ENCODE peak calls at places on chromosomes 6 and 20, in seven cellular contexts. E, C, D, I, X, L and Y are unnamed samples.

GRCh38 chr20:58192567-58192966 is 35.9 kb downstream of the ANKRD60 start:
- DNase-seq in E (peak), C (no peak), D (no peak), I (no peak), X (no peak), L (no peak), Y (no peak)

GRCh38 chr6:160355001-160355400 is 6.8 kb downstream of the SLC22A3 start:
- DNase-seq in E (no peak), C (no peak), D (peak), I (no peak), X (peak), L (no peak), Y (no peak)

GRCh38 chr20:52801628-52802006 is 170.5 kb upstream of the TSHZ2 start:
- DNase-seq in E (no peak), C (no peak), D (no peak), I (no peak), X (no peak), L (no peak), Y (no peak)

GRCh38 chr6:2111162-2111677 is 134.2 kb downstream of the GMDS start:
- DNase-seq in E (no peak), C (no peak), D (peak), I (no peak), X (peak), L (no peak), Y (no peak)

GRCh38 chr6:109239918-109240321 is 142.3 kb downstream of the CD164 start:
- DNase-seq in E (no peak), C (no peak), D (no peak), I (no peak), X (no peak), L (no peak), Y (no peak)

GRCh38 chr6:56868687-56869086 is 86.2 kb upstream of the BEND6 start:
- DNase-seq in E (no peak), C (no peak), D (peak), I (peak), X (peak), L (no peak), Y (no peak)

GRCh38 chr20:3043381-3043780 is at the start of gene GNRH2:
- DNase-seq in E (no peak), C (no peak), D (no peak), I (no peak), X (no peak), L (no peak), Y (no peak)

GRCh38 chr6:25883991-25884390 is 9.9 kb upstream of the SLC17A3 start:
- DNase-seq in E (no peak), C (no peak), D (peak), I (peak), X (no peak), L (no peak), Y (no peak)

GRCh38 chr20:56587307-56588108 is 41.6 kb upstream of the TFAP2C start:
- DNase-seq in E (no peak), C (no peak), D (peak), I (no peak), X (peak), L (no peak), Y (no peak)

GRCh38 chr20:23157741-23158140 is 71.6 kb upstream of the CD93 start:
- DNase-seq in E (no peak), C (no peak), D (no peak), I (no peak), X (no peak), L (no peak), Y (no peak)

GRCh38 chr20:53428997-53429396 is 164.6 kb downstream of the ZNF217 start:
- DNase-seq in E (no peak), C (no peak), D (no peak), I (no peak), X (no peak), L (no peak), Y (no peak)

GRCh38 chr6:12311106-12311505 is 20.9 kb downstream of the EDN1 start:
- DNase-seq in E (no peak), C (no peak), D (peak), I (no peak), X (peak), L (no peak), Y (no peak)

GRCh38 chr20:48892849-48893352 is 28.6 kb upstream of the ARFGEF2 start:
- DNase-seq in E (no peak), C (no peak), D (no peak), I (no peak), X (no peak), L (no peak), Y (no peak)

GRCh38 chr20:24339179-24339578 is 130.2 kb upstream of the SYNDIG1 start:
- DNase-seq in E (no peak), C (no peak), D (no peak), I (no peak), X (no peak), L (no peak), Y (no peak)

GRCh38 chr20:54525906-54526596 is 50.7 kb downstream of the DOK5 start:
- DNase-seq in E (no peak), C (no peak), D (no peak), I (no peak), X (no peak), L (no peak), Y (no peak)

GRCh38 chr6:106745396-106745795 is 116.0 kb downstream of the QRSL1 start:
- DNase-seq in E (no peak), C (no peak), D (no peak), I (no peak), X (no peak), L (no peak), Y (no peak)

GRCh38 chr20:1180949-1181348 is 3.8 kb downstream of the TMEM74B start:
- DNase-seq in E (no peak), C (no peak), D (no peak), I (no peak), X (no peak), L (no peak), Y (no peak)

GRCh38 chr6:142851601-142852000 is 93.4 kb downstream of the HIVEP2 start:
- DNase-seq in E (no peak), C (no peak), D (no peak), I (no peak), X (peak), L (no peak), Y (no peak)

GRCh38 chr6:3013486-3013885 is 13.8 kb downstream of the NQO2 start:
- DNase-seq in E (peak), C (no peak), D (peak), I (no peak), X (peak), L (peak), Y (no peak)

GRCh38 chr6:157227202-157228166 is 95.8 kb downstream of the TMEM242 start:
- DNase-seq in E (no peak), C (no peak), D (no peak), I (no peak), X (peak), L (no peak), Y (no peak)

GRCh38 chr6:52300489-52300931 is 16.0 kb upstream of the MCM3 start:
- DNase-seq in E (no peak), C (no peak), D (no peak), I (no peak), X (no peak), L (no peak), Y (no peak)

GRCh38 chr6:27866370-27867050 is 45.7 kb downstream of the OR2B2 start:
- DNase-seq in E (no peak), C (no peak), D (peak), I (no peak), X (no peak), L (no peak), Y (no peak)

GRCh38 chr6:2186516-2186915 is 58.9 kb downstream of the GMDS start:
- DNase-seq in E (no peak), C (no peak), D (no peak), I (no peak), X (no peak), L (no peak), Y (no peak)

GRCh38 chr6:115945306-115945705 is 115.4 kb downstream of the FRK start:
- DNase-seq in E (no peak), C (no peak), D (no peak), I (no peak), X (peak), L (no peak), Y (no peak)

GRCh38 chr20:63656451-63656850 is 1.7 kb upstream of the RTEL1 start:
- DNase-seq in E (no peak), C (no peak), D (no peak), I (no peak), X (no peak), L (no peak), Y (no peak)

GRCh38 chr6:31770860-31771259 is 6.3 kb downstream of the VWA7 start:
- DNase-seq in E (no peak), C (no peak), D (no peak), I (no peak), X (no peak), L (no peak), Y (no peak)

GRCh38 chr6:136288566-136289326 is 900 bp downstream of the BCLAF1 start:
- DNase-seq in E (peak), C (peak), D (peak), I (peak), X (peak), L (peak), Y (peak)

GRCh38 chr20:32510601-32511357 is 74.4 kb downstream of the NOL4L start:
- DNase-seq in E (peak), C (no peak), D (no peak), I (no peak), X (no peak), L (no peak), Y (no peak)

GRCh38 chr20:17796096-17796563 is 96.4 kb downstream of the BANF2 start:
- DNase-seq in E (no peak), C (peak), D (no peak), I (peak), X (peak), L (peak), Y (no peak)

DNA sequence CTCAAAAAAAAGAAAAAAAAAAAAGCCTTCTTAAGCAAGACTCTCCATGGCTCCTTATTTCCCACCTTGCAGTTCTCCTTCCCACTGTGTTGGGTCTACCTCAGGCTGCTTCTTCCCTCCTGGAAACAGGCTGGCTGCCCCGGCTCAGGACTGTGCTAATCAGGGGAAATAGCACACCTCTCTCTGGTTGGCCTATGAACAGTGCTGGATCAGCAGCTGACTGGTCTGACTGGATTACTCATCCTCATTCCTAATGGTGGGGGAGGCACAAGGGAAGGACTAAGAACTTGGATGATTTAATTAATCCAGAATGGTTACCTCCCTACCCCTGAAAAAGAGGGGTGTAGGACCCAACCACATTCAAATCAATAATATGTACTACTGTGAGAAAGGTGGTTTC is 3.9 kb upstream of the SRSF3 start:
- DNase-seq in E (no peak), C (peak), D (no peak), I (no peak), X (peak), L (no peak), Y (no peak)
- TF ChIP-seq CTCF in E (no peak), C (no peak), D (no peak), I (no peak), X (no peak), L (no peak), Y (no peak)

DNA sequence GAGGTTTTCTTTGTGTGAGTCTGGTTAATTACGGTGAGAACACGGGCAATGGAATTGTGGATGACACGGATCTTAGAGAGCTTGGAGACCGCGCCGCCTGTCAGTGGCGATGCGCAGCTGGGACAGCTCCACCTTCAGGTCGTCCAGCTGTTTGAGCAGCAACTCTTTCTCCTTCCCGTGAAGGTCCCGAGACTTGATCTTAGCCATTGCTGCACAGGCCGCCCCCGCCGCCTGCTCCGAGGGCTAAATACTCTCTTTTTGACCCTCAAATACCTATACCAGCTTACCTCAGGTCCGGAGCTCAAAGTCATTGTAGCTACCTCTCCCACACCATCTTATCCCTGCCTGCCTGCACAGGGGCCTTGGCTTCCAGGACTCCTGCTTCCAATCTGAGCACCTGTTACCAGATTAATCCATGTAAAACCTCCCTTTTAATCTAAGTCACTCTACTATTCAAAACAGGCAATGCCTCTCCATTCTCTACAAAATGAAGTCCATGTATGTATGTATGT is 100.2 kb downstream of the PREP start:
- DNase-seq in E (no peak), C (no peak), D (no peak), I (no peak), X (peak), L (no peak), Y (no peak)
- TF ChIP-seq CTCF in E (no peak), C (no peak), D (no peak), I (peak), X (peak), L (no peak), Y (no peak)

GRCh38 chr6:134119481-134119880 is 67.1 kb upstream of the SLC2A12 start:
- DNase-seq in E (no peak), C (no peak), D (no peak), I (no peak), X (no peak), L (no peak), Y (no peak)
- TF ChIP-seq CTCF in E (no peak), C (no peak), D (no peak), I (no peak), X (no peak), L (no peak), Y (no peak)

DNA sequence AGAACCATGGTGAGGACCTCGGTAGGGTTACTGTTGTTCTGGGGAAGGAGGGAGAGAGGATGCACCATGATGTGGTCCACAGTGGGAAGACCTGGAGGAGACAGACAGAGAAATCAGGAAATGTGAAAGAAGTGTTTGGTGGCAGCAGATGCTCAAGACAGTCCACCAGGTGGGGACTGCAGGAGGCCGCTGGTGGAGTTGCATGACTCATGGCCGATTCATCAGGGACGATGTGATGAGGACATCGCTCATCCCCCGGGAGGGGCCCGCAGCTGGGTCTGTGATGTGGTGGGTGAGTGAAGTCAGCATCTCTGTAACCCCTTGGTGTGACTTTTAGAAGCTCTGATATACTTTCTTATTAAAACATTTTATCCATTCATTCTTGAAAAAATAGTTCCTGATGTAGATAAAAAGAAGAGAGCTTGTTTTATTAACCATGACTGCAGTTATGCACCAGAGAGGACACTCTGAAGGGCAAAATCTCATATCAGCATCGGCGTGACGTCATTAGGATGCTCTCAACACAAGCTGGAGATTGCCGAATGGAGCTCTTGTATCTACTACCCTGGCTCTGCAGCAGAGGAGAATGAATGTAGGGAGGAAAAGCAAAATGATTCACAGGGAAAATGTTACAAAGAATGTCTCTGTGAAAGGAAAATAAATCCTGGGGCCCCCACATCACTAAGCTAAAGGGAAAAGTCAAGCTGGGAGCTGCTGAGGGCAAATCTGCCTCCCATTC is 71.2 kb downstream of the RAMACL start:
- DNase-seq in E (no peak), C (no peak), D (peak), I (peak), X (peak), L (no peak), Y (no peak)
- TF ChIP-seq CTCF in E (no peak), C (no peak), D (no peak), I (peak), X (peak), L (no peak), Y (no peak)

GRCh38 chr6:11313207-11313606 is 80.7 kb upstream of the NEDD9 start:
- DNase-seq in E (no peak), C (no peak), D (no peak), I (no peak), X (no peak), L (no peak), Y (no peak)

GRCh38 chr6:11307226-11307625 is 74.8 kb upstream of the NEDD9 start:
- DNase-seq in E (no peak), C (no peak), D (no peak), I (no peak), X (no peak), L (no peak), Y (no peak)

GRCh38 chr6:11304946-11305345 is 72.5 kb upstream of the NEDD9 start:
- DNase-seq in E (no peak), C (no peak), D (no peak), I (no peak), X (no peak), L (no peak), Y (no peak)

GRCh38 chr6:11311970-11312369 is 79.5 kb upstream of the NEDD9 start:
- DNase-seq in E (no peak), C (no peak), D (no peak), I (no peak), X (no peak), L (no peak), Y (no peak)

DNA sequence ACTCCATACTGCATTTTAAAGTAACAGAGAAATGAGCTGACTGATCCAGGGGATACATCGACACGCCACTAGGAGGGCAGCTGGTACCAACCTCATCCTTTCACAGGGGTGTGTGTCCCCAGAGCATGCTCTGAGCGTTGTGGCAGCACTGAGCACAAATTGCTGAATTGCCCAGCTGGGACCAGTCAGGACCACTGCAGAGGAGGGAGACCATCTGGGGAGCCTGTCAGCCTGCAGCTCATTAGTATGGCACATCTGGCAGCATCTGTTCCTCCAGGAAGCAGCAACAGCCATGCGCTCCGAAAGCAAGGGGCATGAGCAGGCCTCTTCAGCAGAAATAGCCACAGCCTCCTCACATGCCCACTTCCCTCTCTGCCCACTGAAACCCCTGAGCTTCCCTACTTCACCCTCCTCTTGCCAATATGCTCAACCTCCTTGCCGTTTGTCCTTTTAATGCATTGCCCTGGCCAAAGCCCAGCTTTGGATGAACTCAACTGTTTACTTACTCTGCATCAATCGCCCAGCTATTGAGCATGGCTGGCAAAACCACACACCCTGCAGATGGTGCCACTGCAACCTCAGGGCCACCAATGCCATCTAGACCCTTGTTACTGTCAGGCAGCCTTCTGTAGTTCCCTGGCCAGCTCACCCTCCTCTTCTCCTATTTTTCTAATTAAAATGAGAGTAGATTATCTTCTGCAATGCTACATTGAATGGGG is 77.6 kb upstream of the NEDD9 start:
- DNase-seq in E (no peak), C (no peak), D (peak), I (no peak), X (peak), L (no peak), Y (no peak)
- TF ChIP-seq CTCF in E (no peak), C (no peak), D (no peak), I (no peak), X (no peak), L (no peak), Y (no peak)

GRCh38 chr6:111087106-111087835 is at the start of gene SLC16A10:
- DNase-seq in E (peak), C (peak), D (peak), I (no peak), X (peak), L (peak), Y (peak)
- TF ChIP-seq CTCF in E (no peak), C (no peak), D (no peak), I (no peak), X (no peak), L (no peak), Y (no peak)